ENCODE peak calls at places on chromosomes 1 and 21, in nine cellular contexts. I is pancreas, D is transverse colon, X is heart right ventricle, E is endothelial cell of umbilical vein, V is tibial artery, M is ascending aorta, S is spleen, J is heart left ventricle. F is an unnamed sample. For H3K4me1, the result is how much of the 10 kb centered on the place peaks cover.

GRCh38 chr1:77831976-77832695 is 52.7 kb downstream of the MIGA1 start:
- DNase-seq in I (no peak), D (no peak), X (no peak), E (peak), V (no peak), M (no peak), S (no peak), J (no peak), F (no peak)

GRCh38 chr21:46455575-46456385 is 2.9 kb upstream of the DIP2A start:
- DNase-seq in I (no peak), D (peak), X (peak), E (peak), V (no peak), M (no peak), S (no peak), J (peak), F (no peak)

GRCh38 chr1:55696181-55696580 is 481.0 kb upstream of the USP24 start:
- DNase-seq in I (no peak), D (no peak), X (no peak), E (no peak), V (peak), M (peak), S (no peak), J (peak), F (peak)

GRCh38 chr1:241186716-241187115 is 170.3 kb downstream of the RGS7 start:
- DNase-seq in I (no peak), D (no peak), X (no peak), E (no peak), V (no peak), M (no peak), S (no peak), J (no peak), F (no peak)

GRCh38 chr21:25462517-25462971 is 144.7 kb downstream of the MRPL39 start:
- DNase-seq in I (no peak), D (no peak), X (no peak), E (peak), V (no peak), M (no peak), S (no peak), J (no peak), F (no peak)

GRCh38 chr1:64915381-64916274 is 50.7 kb downstream of the JAK1 start:
- DNase-seq in I (peak), D (peak), X (no peak), E (peak), V (no peak), M (no peak), S (no peak), J (no peak), F (no peak)

GRCh38 chr1:218182455-218182854 is 102.6 kb upstream of the RRP15 start:
- DNase-seq in I (no peak), D (no peak), X (no peak), E (no peak), V (no peak), M (no peak), S (no peak), J (no peak), F (no peak)

GRCh38 chr1:11690669-11691301 is 725 bp upstream of the DRAXIN start:
- DNase-seq in I (no peak), D (no peak), X (no peak), E (no peak), V (no peak), M (no peak), S (no peak), J (no peak), F (no peak)

GRCh38 chr1:89957063-89957462 is 37.8 kb upstream of the ZNF326 start:
- DNase-seq in I (no peak), D (no peak), X (no peak), E (no peak), V (no peak), M (no peak), S (no peak), J (no peak), F (no peak)

GRCh38 chr1:67835663-67836452 is 2.6 kb upstream of the GNG12 start:
- DNase-seq in I (no peak), D (no peak), X (no peak), E (no peak), V (no peak), M (no peak), S (no peak), J (no peak), F (no peak)

GRCh38 chr1:215472723-215473122 is 94.4 kb upstream of the KCTD3 start:
- DNase-seq in I (no peak), D (no peak), X (no peak), E (no peak), V (no peak), M (no peak), S (no peak), J (no peak), F (no peak)

GRCh38 chr1:220711086-220711809 is 21.1 kb downstream of the C1orf115 start:
- DNase-seq in I (no peak), D (no peak), X (no peak), E (no peak), V (no peak), M (peak), S (no peak), J (no peak), F (no peak)

GRCh38 chr1:33438364-33439145 is 7.7 kb upstream of the PHC2 start:
- DNase-seq in I (no peak), D (no peak), X (no peak), E (no peak), V (no peak), M (no peak), S (no peak), J (no peak), F (no peak)

GRCh38 chr1:29575277-29575676 is 339.0 kb downstream of the PTPRU start:
- DNase-seq in I (no peak), D (no peak), X (peak), E (no peak), V (peak), M (no peak), S (no peak), J (peak), F (no peak)

GRCh38 chr1:247331526-247332214 is at the start of gene ZNF496:
- DNase-seq in I (peak), D (peak), X (peak), E (peak), V (peak), M (peak), S (peak), J (peak), F (peak)
- TF ChIP-seq CTCF in I (no peak), D (no peak), X (no peak), E (no peak), V (no peak), M (no peak), S (no peak), J (no peak), F (no peak)

GRCh38 chr1:92485374-92486250 is 1.1 kb downstream of the GFI1 start:
- DNase-seq in I (peak), D (peak), X (no peak), E (peak), V (no peak), M (peak), S (peak), J (peak), F (no peak)

GRCh38 chr1:92484171-92484471 is 2.6 kb downstream of the GFI1 start:
- DNase-seq in I (no peak), D (no peak), X (no peak), E (no peak), V (no peak), M (no peak), S (peak), J (no peak), F (no peak)

GRCh38 chr1:92486251-92487077 is at the start of gene GFI1:
- DNase-seq in I (peak), D (peak), X (no peak), E (no peak), V (no peak), M (peak), S (peak), J (peak), F (no peak)

GRCh38 chr1:92483442-92484170 is 3.1 kb downstream of the GFI1 start:
- DNase-seq in I (peak), D (peak), X (no peak), E (no peak), V (no peak), M (no peak), S (peak), J (no peak), F (no peak)

GRCh38 chr1:92484472-92485373 is 2.0 kb downstream of the GFI1 start:
- DNase-seq in I (peak), D (peak), X (no peak), E (peak), V (no peak), M (no peak), S (peak), J (peak), F (no peak)
- H3K4me1 ChIP-seq in I (under half), D (half or more), X (half or more), E (half or more), V (half or more), M (under half), S (under half), J (under half), F (half or more)

DNA sequence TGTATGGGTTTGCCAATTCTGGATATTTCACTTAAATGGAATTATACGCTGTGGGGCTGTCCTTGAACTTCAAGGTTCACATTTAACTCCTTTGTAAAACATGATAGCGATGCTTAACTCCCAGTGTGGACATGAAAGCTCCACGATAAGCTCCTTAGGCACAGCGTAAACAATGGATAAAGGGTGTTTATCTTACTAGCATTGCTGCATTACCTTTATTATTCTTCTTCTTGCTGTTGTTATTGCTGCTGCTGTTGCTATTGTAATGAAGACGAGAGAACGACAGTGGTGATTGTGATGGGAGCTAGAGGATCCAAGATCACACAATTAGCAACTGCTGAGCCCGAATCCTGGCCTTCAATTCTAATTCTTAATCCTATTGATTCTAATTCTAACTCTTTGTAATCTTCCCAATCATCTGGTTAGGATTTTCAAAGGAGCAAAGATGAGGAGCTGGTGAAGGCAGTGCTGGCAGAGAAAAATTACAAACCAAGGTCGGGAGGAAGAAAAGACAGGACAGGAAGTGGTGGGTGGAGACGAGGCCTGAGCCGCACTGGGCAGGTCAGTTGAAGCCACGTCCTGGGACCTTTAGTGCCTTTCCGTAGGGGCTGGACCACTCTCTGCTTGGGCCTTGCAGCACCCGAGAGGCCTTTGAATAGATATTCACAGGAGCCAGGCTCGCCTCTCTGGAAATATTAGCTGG is 571.4 kb downstream of the AJAP1 start:
- DNase-seq in I (no peak), D (no peak), X (no peak), E (no peak), V (no peak), M (no peak), S (no peak), J (no peak), F (no peak)
- H3K27ac ChIP-seq in I (no peak), D (no peak), X (no peak), E (no peak), V (no peak), M (no peak), S (no peak), J (no peak), F (no peak)

GRCh38 chr1:180881806-180882509 is 30.7 kb upstream of the KIAA1614 start:
- DNase-seq in I (no peak), D (no peak), X (no peak), E (peak), V (no peak), M (no peak), S (no peak), J (no peak), F (no peak)
- TF ChIP-seq CTCF in I (no peak), D (peak), X (peak), E (peak), V (peak), M (peak), S (peak), J (peak), F (peak)

DNA sequence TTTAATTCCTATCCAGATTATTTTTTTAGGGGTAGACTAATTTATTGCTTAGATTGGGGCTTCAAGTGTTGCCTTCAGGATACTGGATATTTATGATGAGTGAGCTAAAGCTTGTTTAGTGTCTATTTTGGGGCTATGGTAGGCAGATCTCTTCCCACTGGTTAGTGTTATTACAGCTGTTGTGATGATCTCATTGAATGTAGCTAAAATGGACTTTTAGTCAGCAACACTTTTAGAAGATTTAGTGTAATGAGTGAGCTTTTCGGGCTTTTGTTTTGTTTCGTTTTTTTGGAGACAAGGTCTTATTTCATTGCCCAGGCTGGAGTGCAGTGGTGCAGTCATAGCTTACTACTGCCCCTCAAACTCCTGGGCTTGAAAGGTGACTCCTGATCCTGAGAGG is 14.2 kb downstream of the THRAP3 start:
- DNase-seq in I (no peak), D (no peak), X (no peak), E (no peak), V (no peak), M (no peak), S (no peak), J (no peak), F (no peak)
- H3K4me1 ChIP-seq in I (under half), D (under half), X (half or more), E (under half), V (half or more), M (under half), S (under half), J (under half), F (under half)

DNA sequence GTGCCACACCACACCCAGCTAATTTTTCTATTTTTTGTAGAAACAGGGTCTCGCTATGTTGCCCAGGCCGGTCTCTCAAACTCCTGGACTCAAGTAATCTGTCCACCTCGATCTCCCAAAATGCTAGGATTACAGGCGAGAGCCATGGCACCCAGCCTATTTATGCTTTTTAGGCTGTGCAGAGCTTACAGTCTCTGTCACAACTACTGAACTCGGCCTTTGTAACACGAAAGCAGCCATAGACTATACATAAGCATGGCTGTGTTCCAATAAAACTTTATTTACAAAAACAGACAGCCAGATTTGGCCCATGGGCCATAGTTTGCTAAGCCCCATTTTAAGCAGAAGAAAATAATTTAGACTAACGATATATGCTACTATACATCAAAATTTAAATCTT is 54.4 kb downstream of the NID1 start:
- DNase-seq in I (no peak), D (no peak), X (no peak), E (no peak), V (no peak), M (peak), S (no peak), J (no peak), F (no peak)
- H3K27ac ChIP-seq in I (no peak), D (peak), X (peak), E (peak), V (peak), M (peak), S (peak), J (peak), F (peak)

DNA sequence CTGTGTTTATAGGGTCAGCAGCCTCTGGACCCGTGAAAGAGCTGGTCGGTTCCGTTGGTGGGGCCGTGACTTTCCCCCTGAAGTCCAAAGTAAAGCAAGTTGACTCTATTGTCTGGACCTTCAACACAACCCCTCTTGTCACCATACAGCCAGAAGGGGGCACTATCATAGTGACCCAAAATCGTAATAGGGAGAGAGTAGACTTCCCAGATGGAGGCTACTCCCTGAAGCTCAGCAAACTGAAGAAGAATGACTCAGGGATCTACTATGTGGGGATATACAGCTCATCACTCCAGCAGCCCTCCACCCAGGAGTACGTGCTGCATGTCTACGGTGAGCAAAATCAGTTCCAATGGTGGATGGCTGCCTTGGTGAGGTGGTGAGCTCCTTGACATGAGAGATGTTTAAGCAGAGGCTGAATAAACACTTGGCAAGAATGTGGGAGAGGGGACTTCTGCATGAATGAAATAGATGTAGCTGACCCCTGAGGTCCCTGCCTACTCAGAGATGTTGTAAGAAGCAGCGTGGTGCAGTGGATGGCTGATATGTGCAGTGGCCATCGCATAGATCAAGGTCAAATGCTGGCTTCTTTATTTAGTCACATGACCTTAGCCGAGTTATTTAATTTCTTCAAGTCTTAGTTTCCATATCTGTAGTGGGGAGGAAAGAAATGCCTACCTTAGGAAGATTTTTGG is 9.3 kb downstream of the SLAMF7 start:
- DNase-seq in I (no peak), D (no peak), X (no peak), E (no peak), V (no peak), M (no peak), S (no peak), J (no peak), F (no peak)
- TF ChIP-seq CTCF in I (no peak), D (no peak), X (no peak), E (no peak), V (no peak), M (no peak), S (peak), J (no peak), F (no peak)

GRCh38 chr1:19209990-19210771 is at the start of gene UBR4:
- DNase-seq in I (peak), D (peak), X (peak), E (peak), V (peak), M (peak), S (peak), J (peak), F (peak)
- H3K4me1 ChIP-seq in I (under half), D (under half), X (half or more), E (under half), V (half or more), M (under half), S (half or more), J (under half), F (half or more)